ENCODE peak calls at places on chromosomes 7 and 10, in four cellular contexts. F is left lung, A is upper lobe of right lung, V is DND-41. L is an unnamed sample. For H3K36me3, the result is how much of the 10 kb centered on the place peaks cover.

GRCh38 chr7:151767557-151767956 is 109.4 kb downstream of the PRKAG2 start:
- DNase-seq in F (no peak), V (no peak), A (no peak), L (no peak)

GRCh38 chr10:62332406-62332805 is 41.8 kb upstream of the ZNF365 start:
- DNase-seq in A (no peak), V (no peak), F (no peak), L (no peak)

GRCh38 chr7:4951903-4952636 is 6.9 kb downstream of the MMD2 start:
- DNase-seq in A (no peak), F (no peak), V (peak), L (no peak)

GRCh38 chr7:137909042-137909441 is 62.3 kb upstream of the DGKI start:
- DNase-seq in A (no peak), V (no peak), F (no peak), L (no peak)

GRCh38 chr10:119282446-119282845 is 75.1 kb downstream of the GRK5 start:
- DNase-seq in F (no peak), A (no peak), V (no peak), L (no peak)

GRCh38 chr10:33134011-33134751 is 176.2 kb upstream of the ITGB1 start:
- DNase-seq in F (no peak), A (peak), V (no peak), L (peak)

GRCh38 chr10:49631975-49632374 is 18.1 kb downstream of the CHAT start:
- DNase-seq in V (no peak), F (peak), A (peak), L (no peak)

GRCh38 chr10:123837771-123838170 is 53.8 kb downstream of the CPXM2 start:
- DNase-seq in A (no peak), F (no peak), V (no peak), L (no peak)

GRCh38 chr10:47331491-47331890 is 9.2 kb downstream of the GDF2 start:
- DNase-seq in A (peak), V (no peak), F (peak), L (no peak)

GRCh38 chr10:15518256-15518655 is 147.2 kb upstream of the FAM171A1 start:
- DNase-seq in V (no peak), F (no peak), A (no peak), L (no peak)

GRCh38 chr7:75711634-75712494 is 26.9 kb downstream of the HIP1 start:
- DNase-seq in F (no peak), A (no peak), V (no peak), L (no peak)

GRCh38 chr7:132500727-132501410 is 75.4 kb downstream of the PLXNA4 start:
- DNase-seq in F (no peak), V (no peak), A (no peak), L (no peak)

GRCh38 chr10:8596929-8597472 is 542.5 kb downstream of the GATA3 start:
- DNase-seq in F (no peak), A (no peak), V (no peak), L (no peak)

GRCh38 chr7:153473189-153473588 is 579.0 kb upstream of the DPP6 start:
- DNase-seq in F (no peak), A (no peak), V (no peak), L (no peak)

GRCh38 chr10:60388709-60389241 is 900 bp downstream of the ANK3 start:
- DNase-seq in A (no peak), V (no peak), F (no peak), L (no peak)

GRCh38 chr7:101442426-101443070 is 79.9 kb downstream of the COL26A1 start:
- DNase-seq in A (no peak), F (peak), V (no peak), L (no peak)

GRCh38 chr7:159098795-159099194 is 45.9 kb downstream of the VIPR2 start:
- DNase-seq in V (no peak), F (peak), A (peak), L (no peak)

GRCh38 chr7:133303931-133304330 is 51.1 kb downstream of the EXOC4 start:
- DNase-seq in F (no peak), V (no peak), A (no peak), L (no peak)

GRCh38 chr10:6770846-6771245 is 190.8 kb upstream of the PRKCQ start:
- DNase-seq in A (no peak), V (no peak), F (no peak), L (no peak)

GRCh38 chr7:2527505-2528464 is 8.2 kb downstream of the LFNG start:
- DNase-seq in A (no peak), V (no peak), F (peak), L (no peak)

GRCh38 chr7:106071356-106071998 is 40.6 kb downstream of the SYPL1 start:
- DNase-seq in V (peak), F (peak), A (peak), L (peak)

GRCh38 chr7:103343332-103343731 is 1.2 kb downstream of the DNAJC2 start:
- DNase-seq in F (no peak), V (no peak), A (no peak), L (no peak)

GRCh38 chr7:14836571-14837189 is 65.9 kb downstream of the DGKB start:
- DNase-seq in A (no peak), F (peak), V (no peak), L (no peak)

GRCh38 chr10:43983405-43983804 is 334.7 kb upstream of the ZNF32 start:
- DNase-seq in A (no peak), V (no peak), F (no peak), L (no peak)

GRCh38 chr10:44195120-44196007 is 189.5 kb downstream of the CXCL12 start:
- DNase-seq in A (no peak), F (no peak), V (peak), L (no peak)

GRCh38 chr10:119198438-119198837 is 8.9 kb upstream of the GRK5 start:
- DNase-seq in F (no peak), V (peak), A (no peak), L (no peak)

GRCh38 chr10:112295853-112296830 is 12.9 kb downstream of the TECTB start:
- DNase-seq in A (no peak), V (no peak), F (no peak), L (no peak)

GRCh38 chr10:109820620-109821405 is 102.5 kb downstream of the XPNPEP1 start:
- DNase-seq in V (no peak), A (no peak), F (no peak), L (no peak)

GRCh38 chr10:63323930-63324854 is 141.6 kb downstream of the JMJD1C start:
- DNase-seq in V (no peak), F (no peak), A (no peak), L (no peak)

GRCh38 chr10:58010076-58010475 is 257.6 kb downstream of the IPMK start:
- DNase-seq in V (no peak), A (no peak), F (no peak), L (no peak)

GRCh38 chr7:121419201-121420148 is 23.4 kb upstream of the FAM3C start:
- DNase-seq in F (no peak), V (no peak), A (no peak), L (no peak)

GRCh38 chr10:71063431-71063830 is 148.9 kb upstream of the UNC5B start:
- DNase-seq in F (peak), A (no peak), V (no peak), L (no peak)

GRCh38 chr10:22693371-22693784 is 21.0 kb downstream of the PIP4K2A start:
- DNase-seq in V (no peak), A (no peak), F (no peak), L (no peak)

GRCh38 chr10:1492641-1493040 is 244.7 kb downstream of the ADARB2 start:
- DNase-seq in A (no peak), V (no peak), F (no peak), L (no peak)

GRCh38 chr10:117145019-117145418 is 6.9 kb upstream of the VAX1 start:
- DNase-seq in F (no peak), V (no peak), A (no peak), L (no peak)

GRCh38 chr10:6197274-6197673 is 5.5 kb upstream of the PFKFB3 start:
- DNase-seq in V (no peak), A (no peak), F (no peak), L (no peak)

GRCh38 chr7:96126382-96126781 is 195.5 kb downstream of the SLC25A13 start:
- DNase-seq in A (no peak), F (no peak), V (no peak), L (no peak)

GRCh38 chr7:157989611-157990010 is 598.0 kb downstream of the PTPRN2 start:
- DNase-seq in F (no peak), V (no peak), A (peak), L (no peak)

GRCh38 chr10:11292576-11293302 is 275.1 kb downstream of the CELF2 start:
- DNase-seq in F (peak), A (no peak), V (no peak), L (no peak)
- H3K36me3 ChIP-seq in F (under half), A (half or more), V (half or more), L (half or more)

GRCh38 chr10:132142396-132143161 is 44.2 kb upstream of the DPYSL4 start:
- DNase-seq in A (peak), F (peak), V (peak), L (peak)
- TF ChIP-seq CTCF in A (peak), F (peak), V (peak), L (peak)

GRCh38 chr10:80165173-80165572 is 32.6 kb downstream of the PLAC9 start:
- DNase-seq in V (no peak), F (no peak), A (peak), L (no peak)
- H3K36me3 ChIP-seq in V (half or more), F (under half), A (half or more), L (half or more)

DNA sequence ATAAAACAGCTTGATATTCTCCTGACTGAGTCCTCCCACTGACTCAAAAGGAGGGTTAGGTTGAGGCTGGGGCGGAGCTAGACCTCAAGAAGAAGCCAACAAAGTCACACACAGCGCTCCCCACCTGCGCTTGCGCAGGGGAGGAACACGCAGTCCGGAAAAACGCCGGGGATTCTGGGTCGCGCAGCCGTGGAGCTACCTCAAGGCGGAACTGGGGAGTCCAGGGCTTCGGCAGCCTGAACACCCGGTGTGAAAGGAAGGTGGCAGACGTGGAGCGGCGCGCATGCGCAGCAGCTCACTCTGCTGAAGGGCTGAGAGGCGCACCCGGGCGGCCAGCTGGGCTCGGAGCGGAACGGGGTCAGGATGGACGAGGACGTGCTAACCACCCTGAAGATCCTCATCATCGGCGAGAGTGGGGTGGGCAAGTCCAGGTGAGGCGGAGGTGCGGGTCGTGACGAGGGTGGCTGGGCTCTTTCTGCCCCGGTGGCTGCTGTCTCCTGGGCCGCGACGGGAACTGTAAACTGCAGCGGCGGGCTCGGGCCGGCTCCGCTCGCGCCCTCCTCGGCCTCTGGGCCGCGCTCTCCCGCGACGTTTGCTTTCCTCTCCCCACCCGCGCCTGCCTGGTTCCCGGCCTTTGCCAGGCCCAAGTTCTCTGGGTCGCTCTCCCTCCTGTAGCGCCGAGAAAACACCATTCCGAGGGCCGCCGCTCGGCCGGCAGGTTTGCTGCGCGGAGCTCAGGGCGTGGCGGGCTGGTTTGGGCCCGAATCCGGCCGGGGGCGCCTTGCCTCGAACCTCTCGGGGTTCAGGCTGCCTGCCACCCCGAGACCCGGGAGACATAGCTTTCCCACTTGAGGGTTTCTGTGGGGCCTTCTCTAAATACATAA is at the start of gene RAB18:
- DNase-seq in A (peak), V (peak), F (peak), L (peak)
- TF ChIP-seq CTCF in A (no peak), V (no peak), F (no peak), L (no peak)

GRCh38 chr7:149207324-149208035 is 12.1 kb downstream of the ZNF282 start:
- DNase-seq in A (no peak), F (no peak), V (no peak), L (no peak)
- H3K36me3 ChIP-seq in A (half or more), F (under half), V (half or more), L (under half)

GRCh38 chr10:3783313-3783689 is 1.7 kb downstream of the KLF6 start:
- DNase-seq in V (peak), A (no peak), F (peak), L (no peak)

GRCh38 chr10:3785849-3786290 is 861 bp upstream of the KLF6 start:
- DNase-seq in V (peak), A (no peak), F (no peak), L (no peak)

GRCh38 chr10:3783721-3784432 is 1.1 kb downstream of the KLF6 start:
- DNase-seq in A (no peak), F (no peak), V (peak), L (no peak)

GRCh38 chr10:3785251-3785848 is 341 bp upstream of the KLF6 start:
- DNase-seq in A (peak), V (peak), F (peak), L (peak)

DNA sequence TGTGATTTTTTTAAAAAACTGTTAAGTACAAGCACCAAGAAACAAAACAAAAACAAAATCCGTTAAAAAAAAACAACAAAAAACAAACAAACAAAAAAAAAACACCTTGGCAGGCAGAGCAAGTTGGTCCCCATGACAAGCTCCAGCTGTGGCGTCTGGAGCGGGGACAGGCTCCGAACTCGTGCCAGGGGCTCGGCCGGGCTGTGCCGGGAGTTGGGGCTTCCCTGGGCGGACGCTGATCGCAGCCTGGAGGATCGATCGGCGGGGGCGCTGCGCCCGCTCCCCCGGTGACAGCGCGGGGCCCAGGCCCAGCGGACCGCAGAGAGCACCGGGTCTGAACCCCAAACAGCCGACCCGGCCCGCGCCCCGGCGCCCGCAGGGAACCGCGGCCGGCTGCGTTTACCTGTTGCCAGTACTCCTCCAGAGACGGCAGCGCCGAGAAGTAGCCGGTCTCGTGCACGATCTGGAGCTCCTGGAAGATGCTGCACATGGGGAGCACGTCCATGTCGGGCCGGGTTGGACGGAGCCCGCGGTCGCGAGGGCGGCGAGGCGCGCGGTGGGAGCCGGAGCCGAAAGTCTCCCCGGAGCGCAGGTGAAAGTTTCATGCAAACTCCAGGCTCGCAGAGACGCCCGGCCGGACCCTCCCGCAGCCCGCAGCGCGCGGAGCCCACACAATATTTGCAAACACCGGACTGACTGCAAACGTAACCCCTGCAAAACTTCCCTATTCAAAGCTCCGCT is at the start of gene KLF6:
- DNase-seq in F (no peak), A (no peak), V (peak), L (no peak)
- TF ChIP-seq CTCF in F (no peak), A (no peak), V (peak), L (no peak)

GRCh38 chr7:28163955-28164354 is 16.6 kb downstream of the JAZF1 start:
- DNase-seq in F (no peak), V (no peak), A (no peak), L (no peak)
- H3K36me3 ChIP-seq in F (under half), V (under half), A (under half), L (under half)

GRCh38 chr7:155371884-155372781 is 74.5 kb downstream of the INSIG1 start:
- DNase-seq in F (peak), V (no peak), A (peak), L (no peak)
- TF ChIP-seq CTCF in F (peak), V (no peak), A (peak), L (no peak)

L was measured in CD8-positive, alpha-beta T cell.